ENCODE peak calls at places on chromosomes 4 and X, in four cellular contexts. P is bronchial epithelial cell, Y is endodermal cell, G is cardiac muscle cell. S is an unnamed sample.

GRCh38 chrX:95427389-95427788 is 1257.3 kb upstream of the DIAPH2 start:
- DNase-seq in P (peak), Y (no peak), G (no peak), S (peak)

GRCh38 chr4:74873545-74874295 is 59.2 kb upstream of the PARM1 start:
- DNase-seq in P (no peak), Y (peak), G (no peak), S (no peak)

GRCh38 chr4:16830081-16830480 is 68.4 kb downstream of the LDB2 start:
- DNase-seq in P (no peak), Y (no peak), G (no peak), S (no peak)

GRCh38 chrX:43551590-43551989 is 104.5 kb upstream of the MAOA start:
- DNase-seq in P (no peak), Y (peak), G (no peak), S (no peak)

GRCh38 chr4:137819964-137820383 is 287.7 kb upstream of the PCDH18 start:
- DNase-seq in P (peak), Y (peak), G (peak), S (peak)

GRCh38 chr4:6658635-6659075 is 18.2 kb downstream of the MRFAP1 start:
- DNase-seq in P (no peak), Y (peak), G (no peak), S (peak)

GRCh38 chr4:149746281-149746680 is 69.4 kb downstream of the IQCM start:
- DNase-seq in P (no peak), Y (no peak), G (no peak), S (no peak)

GRCh38 chr4:187069398-187069797 is 345.7 kb upstream of the FAT1 start:
- DNase-seq in P (no peak), Y (no peak), G (no peak), S (no peak)

GRCh38 chrX:48584698-48585097 is 10.4 kb downstream of the RBM3 start:
- DNase-seq in P (no peak), Y (no peak), G (no peak), S (no peak)

GRCh38 chr4:108008721-108009120 is 19.0 kb downstream of the HADH start:
- DNase-seq in P (peak), Y (no peak), G (no peak), S (peak)

GRCh38 chr4:146311238-146311970 is 97.1 kb downstream of the REELD1 start:
- DNase-seq in P (no peak), Y (no peak), G (no peak), S (no peak)

GRCh38 chrX:13699183-13699826 is 10.4 kb downstream of the RAB9A start:
- DNase-seq in P (peak), Y (no peak), G (no peak), S (no peak)

GRCh38 chr4:26557164-26557563 is 26.7 kb upstream of the TBC1D19 start:
- DNase-seq in P (peak), Y (no peak), G (no peak), S (peak)

GRCh38 chr4:1983846-1984405 is 24.8 kb downstream of the NELFA start:
- DNase-seq in P (no peak), Y (no peak), G (peak), S (no peak)

GRCh38 chrX:17831255-17831654 is 29.8 kb downstream of the RAI2 start:
- DNase-seq in P (no peak), Y (no peak), G (no peak), S (no peak)

GRCh38 chr4:8188743-8189550 is 10.1 kb upstream of the SH3TC1 start:
- DNase-seq in P (peak), Y (no peak), G (no peak), S (peak)

GRCh38 chr4:82710202-82710929 is 88.2 kb downstream of the SCD5 start:
- DNase-seq in P (no peak), Y (peak), G (no peak), S (no peak)

GRCh38 chr4:121583396-121583795 is 113.4 kb downstream of the ANXA5 start:
- DNase-seq in P (no peak), Y (no peak), G (no peak), S (no peak)

GRCh38 chr4:44674471-44674870 is 3.7 kb upstream of the GUF1 start:
- DNase-seq in P (no peak), Y (no peak), G (no peak), S (no peak)

GRCh38 chr4:140149851-140150635 is 3.9 kb downstream of the MAML3 start:
- DNase-seq in P (peak), Y (peak), G (peak), S (peak)

GRCh38 chr4:159855731-159856130 is 752.9 kb downstream of the RAPGEF2 start:
- DNase-seq in P (no peak), Y (no peak), G (no peak), S (no peak)

GRCh38 chr4:171202908-171203307 is 610.3 kb upstream of the GALNTL6 start:
- DNase-seq in P (no peak), Y (no peak), G (no peak), S (no peak)

GRCh38 chr4:186726440-186727148 is 2.9 kb upstream of the FAT1 start:
- DNase-seq in P (peak), Y (peak), G (peak), S (peak)

GRCh38 chr4:152591876-152592275 is 56.0 kb upstream of the FBXW7 start:
- DNase-seq in P (no peak), Y (no peak), G (no peak), S (no peak)

GRCh38 chrX:83508006-83508405 is at the start of gene POU3F4:
- DNase-seq in P (no peak), Y (peak), G (peak), S (no peak)

GRCh38 chr4:81164623-81165416 is 50.2 kb downstream of the PRKG2 start:
- DNase-seq in P (peak), Y (no peak), G (no peak), S (peak)

GRCh38 chr4:8905773-8906667 is 34.4 kb upstream of the HMX1 start:
- DNase-seq in P (no peak), Y (peak), G (no peak), S (no peak)

GRCh38 chr4:140186651-140187315 is 32.8 kb upstream of the MAML3 start:
- DNase-seq in P (peak), Y (no peak), G (no peak), S (peak)

GRCh38 chr4:143241892-143242291 is 57.2 kb downstream of the USP38 start:
- DNase-seq in P (peak), Y (no peak), G (no peak), S (peak)

GRCh38 chrX:113222305-113222704 is 381.7 kb upstream of the AMOT start:
- DNase-seq in P (no peak), Y (no peak), G (peak), S (no peak)

GRCh38 chr4:97496298-97496873 is 646.9 kb downstream of the STPG2 start:
- DNase-seq in P (peak), Y (no peak), G (no peak), S (peak)

GRCh38 chrX:63250253-63250868 is 100.8 kb downstream of the SPIN4 start:
- DNase-seq in P (peak), Y (peak), G (peak), S (peak)

GRCh38 chrX:107429090-107429489 is 20.4 kb upstream of the FRMPD3 start:
- DNase-seq in P (peak), Y (peak), G (peak), S (no peak)

GRCh38 chr4:109631709-109632108 is 71.5 kb downstream of the CASP6 start:
- DNase-seq in P (no peak), Y (peak), G (peak), S (no peak)

GRCh38 chr4:187184513-187184912 is 460.9 kb upstream of the FAT1 start:
- DNase-seq in P (no peak), Y (no peak), G (no peak), S (peak)

GRCh38 chr4:20422398-20422797 is 170.7 kb downstream of the SLIT2 start:
- DNase-seq in P (peak), Y (peak), G (peak), S (peak)

GRCh38 chrX:56728752-56729151 is 291 bp upstream of the NBDY start:
- DNase-seq in P (no peak), Y (no peak), G (peak), S (peak)

DNA sequence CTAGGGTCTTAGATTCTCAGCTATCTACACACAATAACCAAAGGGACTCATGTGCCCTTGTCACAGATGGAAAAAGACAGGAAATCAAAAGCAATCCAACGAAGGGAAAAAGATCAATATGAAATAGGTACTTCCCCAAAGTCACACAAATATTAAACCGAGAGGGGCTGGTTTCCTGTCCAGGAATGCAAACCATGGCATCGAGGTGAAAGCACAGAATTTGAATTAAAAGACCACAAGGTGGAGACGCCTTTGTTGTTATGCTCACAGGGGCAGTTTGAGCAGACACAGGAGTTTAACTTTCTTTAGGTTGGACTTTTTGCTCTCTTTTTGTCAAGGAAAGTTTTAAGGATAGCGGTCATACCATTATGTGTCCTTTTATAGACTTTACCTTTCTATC is 14.3 kb downstream of the H2BW1 start:
- DNase-seq in P (no peak), Y (no peak), G (no peak), S (no peak)
- TF ChIP-seq CTCF in P (no peak), Y (peak), G (no peak), S (no peak)

GRCh38 chr4:114132830-114133229 is 153.4 kb upstream of the ARSJ start:
- DNase-seq in P (peak), Y (no peak), G (no peak), S (peak)
- TF ChIP-seq CTCF in P (peak), Y (peak), G (peak), S (peak)

GRCh38 chr4:119825696-119826095 is 197.1 kb upstream of the PDE5A start:
- DNase-seq in P (no peak), Y (no peak), G (no peak), S (peak)
- TF ChIP-seq CTCF in P (no peak), Y (no peak), G (no peak), S (no peak)

GRCh38 chr4:24988776-24989175 is 42.0 kb downstream of the LGI2 start:
- DNase-seq in P (peak), Y (peak), G (peak), S (peak)
- TF ChIP-seq CTCF in P (peak), Y (peak), G (peak), S (peak)

GRCh38 chrX:16708016-16708415 is 4.5 kb downstream of the CTPS2 start:
- DNase-seq in P (no peak), Y (no peak), G (no peak), S (no peak)

GRCh38 chrX:16714504-16714903 is 2.0 kb upstream of the CTPS2 start:
- DNase-seq in P (no peak), Y (no peak), G (no peak), S (no peak)

GRCh38 chrX:16711219-16712115 is 1.0 kb downstream of the CTPS2 start:
- DNase-seq in P (no peak), Y (peak), G (peak), S (no peak)

GRCh38 chrX:16712825-16713155 is 321 bp upstream of the CTPS2 start:
- DNase-seq in P (no peak), Y (no peak), G (no peak), S (no peak)

DNA sequence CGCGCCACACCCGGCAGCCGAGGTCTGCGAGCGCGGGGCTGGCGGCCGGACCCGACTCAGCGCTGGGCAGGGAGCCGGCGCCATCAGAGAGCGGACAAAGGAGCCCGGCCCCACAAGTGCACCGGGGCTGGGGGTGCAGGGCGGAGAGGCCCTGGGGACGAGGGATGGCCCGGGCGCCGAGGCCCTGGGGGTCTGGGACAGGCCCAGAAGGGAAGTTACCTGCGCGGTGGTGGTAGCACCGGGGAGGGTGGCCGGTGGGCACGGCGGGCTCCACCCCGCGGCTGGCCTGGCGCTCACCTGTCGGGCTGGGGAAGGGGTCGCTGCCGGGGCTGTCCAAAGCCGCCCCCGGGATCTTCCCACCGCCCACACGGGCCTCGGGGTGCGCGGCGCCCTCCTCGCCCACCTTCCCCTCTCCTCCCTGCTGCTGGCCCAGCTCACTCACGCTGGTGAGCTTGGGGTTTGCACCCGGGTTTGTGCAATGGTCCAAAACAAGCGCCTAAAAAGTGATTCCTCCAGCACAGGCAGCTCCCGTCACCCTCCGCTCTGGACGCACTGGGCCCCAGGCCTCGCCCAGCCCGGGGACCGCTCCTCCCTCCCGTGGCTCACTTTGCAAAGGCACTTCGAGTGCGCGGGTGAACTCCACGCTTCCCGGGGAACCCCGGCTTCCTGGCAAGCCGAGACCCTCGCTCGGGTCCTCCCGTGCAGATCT is at the start of gene CTPS2:
- DNase-seq in P (peak), Y (peak), G (peak), S (peak)
- TF ChIP-seq CTCF in P (no peak), Y (peak), G (peak), S (no peak)